ENCODE peak calls at places on chromosomes 4 and X, in seven cellular contexts. H is OCI-LY7, R is hepatocyte, X is neural progenitor cell, L is epithelial cell of esophagus, J is AG09309, T is RWPE1. A is an unnamed sample.

GRCh38 chr4:92101609-92102231 is 202.0 kb upstream of the GRID2 start:
- DNase-seq in H (no peak), R (no peak), X (no peak), L (peak), J (no peak), T (peak), A (no peak)

GRCh38 chr4:107988763-107989035 is 990 bp upstream of the HADH start:
- DNase-seq in H (no peak), R (no peak), X (no peak), L (no peak), J (no peak), T (no peak), A (no peak)

GRCh38 chr4:124566030-124566429 is 146.5 kb downstream of the ANKRD50 start:
- DNase-seq in H (no peak), R (no peak), X (no peak), L (no peak), J (no peak), T (no peak), A (no peak)

GRCh38 chrX:122586831-122587230 is 597.2 kb upstream of the GRIA3 start:
- DNase-seq in H (no peak), R (no peak), X (no peak), L (peak), J (no peak), T (no peak), A (no peak)

GRCh38 chr4:178275671-178276360 is 833.6 kb upstream of the AGA start:
- DNase-seq in H (no peak), R (no peak), X (peak), L (no peak), J (no peak), T (no peak), A (no peak)

GRCh38 chr4:153211986-153212720 is 7.9 kb downstream of the TRIM2 start:
- DNase-seq in H (no peak), R (peak), X (no peak), L (peak), J (no peak), T (no peak), A (no peak)

GRCh38 chr4:123361195-123361861 is 35.3 kb upstream of the SPRY1 start:
- DNase-seq in H (no peak), R (peak), X (no peak), L (peak), J (peak), T (peak), A (peak)

GRCh38 chr4:121189811-121190210 is 25.7 kb upstream of the TNIP3 start:
- DNase-seq in H (peak), R (no peak), X (no peak), L (no peak), J (no peak), T (no peak), A (no peak)

GRCh38 chr4:155353923-155354540 is 22.7 kb downstream of the MAP9 start:
- DNase-seq in H (peak), R (peak), X (peak), L (peak), J (peak), T (peak), A (no peak)

GRCh38 chrX:145751943-145752342 is 65.7 kb upstream of the SLITRK2 start:
- DNase-seq in H (no peak), R (no peak), X (no peak), L (peak), J (no peak), T (no peak), A (no peak)

GRCh38 chr4:139834210-139834609 is 168.6 kb downstream of the MGST2 start:
- DNase-seq in H (no peak), R (no peak), X (peak), L (no peak), J (no peak), T (no peak), A (no peak)

GRCh38 chr4:7687796-7688195 is 251.9 kb downstream of the AFAP1 start:
- DNase-seq in H (no peak), R (no peak), X (no peak), L (no peak), J (no peak), T (no peak), A (no peak)

GRCh38 chrX:76454456-76454927 is 27.0 kb downstream of the MAGEE1 start:
- DNase-seq in H (peak), R (peak), X (peak), L (peak), J (no peak), T (no peak), A (no peak)

GRCh38 chrX:64739792-64740378 is 236.4 kb downstream of the ZC4H2 start:
- DNase-seq in H (no peak), R (peak), X (no peak), L (no peak), J (no peak), T (no peak), A (no peak)

GRCh38 chr4:56050584-56050983 is 101.8 kb downstream of the CEP135 start:
- DNase-seq in H (peak), R (no peak), X (no peak), L (no peak), J (no peak), T (no peak), A (no peak)

GRCh38 chrX:1661048-1661921 is 46.4 kb downstream of the ASMT start:
- DNase-seq in H (peak), R (no peak), X (peak), L (no peak), J (no peak), T (peak), A (no peak)

GRCh38 chr4:77152421-77152820 is 4.6 kb upstream of the CCNG2 start:
- DNase-seq in H (peak), R (peak), X (peak), L (peak), J (no peak), T (no peak), A (no peak)

GRCh38 chr4:23697722-23698121 is 192.1 kb downstream of the PPARGC1A start:
- DNase-seq in H (no peak), R (no peak), X (no peak), L (no peak), J (no peak), T (no peak), A (no peak)

GRCh38 chr4:113961322-113961698 is 18.1 kb downstream of the ARSJ start:
- DNase-seq in H (no peak), R (no peak), X (no peak), L (peak), J (no peak), T (peak), A (peak)

GRCh38 chr4:8847331-8847730 is 24.3 kb downstream of the HMX1 start:
- DNase-seq in H (no peak), R (no peak), X (no peak), L (no peak), J (no peak), T (no peak), A (no peak)

GRCh38 chr4:133929540-133929939 is 272.0 kb downstream of the PABPC4L start:
- DNase-seq in H (no peak), R (no peak), X (no peak), L (no peak), J (no peak), T (no peak), A (no peak)

GRCh38 chr4:113469926-113470325 is 291.6 kb downstream of the CAMK2D start:
- DNase-seq in H (no peak), R (peak), X (no peak), L (peak), J (no peak), T (no peak), A (no peak)

GRCh38 chr4:184380707-184381106 is 93.6 kb downstream of the IRF2 start:
- DNase-seq in H (no peak), R (no peak), X (no peak), L (no peak), J (no peak), T (no peak), A (no peak)

GRCh38 chr4:113945906-113946305 is 33.5 kb downstream of the ARSJ start:
- DNase-seq in H (no peak), R (no peak), X (no peak), L (no peak), J (no peak), T (no peak), A (no peak)

GRCh38 chr4:104905546-104905945 is 241.1 kb upstream of the TET2 start:
- DNase-seq in H (no peak), R (no peak), X (no peak), L (no peak), J (no peak), T (no peak), A (no peak)

GRCh38 chr4:10192331-10192730 is 75.7 kb upstream of the WDR1 start:
- DNase-seq in H (no peak), R (no peak), X (peak), L (peak), J (no peak), T (no peak), A (no peak)

GRCh38 chr4:181855307-181855706 is 387.9 kb upstream of the TENM3 start:
- DNase-seq in H (no peak), R (no peak), X (no peak), L (peak), J (no peak), T (no peak), A (no peak)

GRCh38 chrX:29940750-29941149 is 274.6 kb upstream of the MAGEB2 start:
- DNase-seq in H (no peak), R (no peak), X (no peak), L (no peak), J (no peak), T (no peak), A (no peak)

GRCh38 chr4:46404961-46405360 is 15.0 kb upstream of the GABRA2 start:
- DNase-seq in H (no peak), R (peak), X (peak), L (no peak), J (no peak), T (no peak), A (no peak)

GRCh38 chrX:42530027-42530426 is 247.9 kb downstream of the PPP1R2C start:
- DNase-seq in H (no peak), R (peak), X (no peak), L (peak), J (peak), T (peak), A (peak)

GRCh38 chr4:121070696-121071639 is 1.4 kb downstream of the NDNF start:
- DNase-seq in H (no peak), R (peak), X (peak), L (peak), J (no peak), T (peak), A (no peak)

GRCh38 chrX:42089014-42089413 is 165.7 kb upstream of the CASK start:
- DNase-seq in H (no peak), R (no peak), X (peak), L (no peak), J (no peak), T (no peak), A (no peak)

GRCh38 chrX:16885628-16886027 is 15.5 kb upstream of the RBBP7 start:
- DNase-seq in H (peak), R (no peak), X (no peak), L (no peak), J (no peak), T (no peak), A (no peak)

GRCh38 chr4:7118013-7118832 is 50.4 kb upstream of the GRPEL1 start:
- DNase-seq in H (no peak), R (no peak), X (no peak), L (no peak), J (no peak), T (no peak), A (no peak)

GRCh38 chr4:56843421-56843899 is 22.0 kb upstream of the SPINK2 start:
- DNase-seq in H (no peak), R (peak), X (no peak), L (no peak), J (no peak), T (no peak), A (no peak)

GRCh38 chr4:98546910-98547544 is 111.4 kb downstream of the TSPAN5 start:
- DNase-seq in H (no peak), R (no peak), X (peak), L (no peak), J (peak), T (no peak), A (peak)

GRCh38 chrX:68238568-68238967 is 194.7 kb downstream of the OPHN1 start:
- DNase-seq in H (no peak), R (no peak), X (peak), L (peak), J (no peak), T (no peak), A (no peak)
- TF ChIP-seq CTCF in H (peak), R (peak), X (peak), L (peak), J (peak), T (no peak), A (peak)

DNA sequence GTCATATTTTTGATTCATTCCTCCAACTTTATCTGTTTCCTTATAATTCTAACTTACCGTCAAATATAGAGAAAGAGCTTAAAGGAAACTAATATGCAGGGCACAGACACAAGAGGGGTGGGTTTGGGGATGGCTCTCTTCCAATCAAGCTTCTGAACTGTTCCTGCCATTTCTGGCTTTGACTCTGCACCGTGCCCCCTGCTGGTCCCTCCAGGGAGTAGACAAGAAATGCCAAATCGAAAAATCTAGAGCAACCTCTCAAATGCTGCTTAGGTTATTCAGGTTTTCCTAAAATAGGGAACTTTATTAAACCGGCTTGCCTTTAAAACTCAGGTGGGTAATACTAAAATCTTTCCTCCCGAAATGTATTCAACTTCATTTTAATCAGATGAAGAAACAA is 39.8 kb upstream of the VCX3A start:
- DNase-seq in H (peak), R (no peak), X (peak), L (no peak), J (no peak), T (no peak), A (no peak)
- TF ChIP-seq CTCF in H (peak), R (no peak), X (peak), L (no peak), J (no peak), T (no peak), A (no peak)

GRCh38 chr4:53653484-53654053 is 62.3 kb upstream of the LNX1 start:
- DNase-seq in H (peak), R (peak), X (peak), L (peak), J (no peak), T (no peak), A (no peak)
- TF ChIP-seq CTCF in H (no peak), R (peak), X (no peak), L (no peak), J (no peak), T (no peak), A (no peak)

DNA sequence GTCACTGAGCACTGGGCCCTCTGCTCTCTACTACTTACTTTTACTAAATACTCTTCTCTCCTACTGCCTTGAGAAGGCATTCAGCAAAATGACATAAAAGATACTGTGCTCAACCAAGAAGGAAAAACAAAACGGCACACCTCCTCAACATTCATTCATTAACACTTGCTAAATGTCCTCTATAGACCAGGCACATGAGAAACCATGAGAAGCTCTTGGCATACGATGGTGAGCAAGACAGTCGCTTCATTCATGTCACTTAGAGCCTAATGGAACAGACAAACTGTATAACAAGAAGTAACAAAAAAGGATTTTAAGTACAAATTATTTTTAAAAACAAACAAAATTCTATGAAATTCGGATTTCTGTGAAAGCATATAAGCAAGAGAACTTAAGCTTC is 38.7 kb downstream of the COL25A1 start:
- DNase-seq in H (no peak), R (no peak), X (no peak), L (no peak), J (no peak), T (no peak), A (no peak)
- TF ChIP-seq CTCF in H (no peak), R (no peak), X (no peak), L (no peak), J (no peak), T (no peak), A (no peak)

DNA sequence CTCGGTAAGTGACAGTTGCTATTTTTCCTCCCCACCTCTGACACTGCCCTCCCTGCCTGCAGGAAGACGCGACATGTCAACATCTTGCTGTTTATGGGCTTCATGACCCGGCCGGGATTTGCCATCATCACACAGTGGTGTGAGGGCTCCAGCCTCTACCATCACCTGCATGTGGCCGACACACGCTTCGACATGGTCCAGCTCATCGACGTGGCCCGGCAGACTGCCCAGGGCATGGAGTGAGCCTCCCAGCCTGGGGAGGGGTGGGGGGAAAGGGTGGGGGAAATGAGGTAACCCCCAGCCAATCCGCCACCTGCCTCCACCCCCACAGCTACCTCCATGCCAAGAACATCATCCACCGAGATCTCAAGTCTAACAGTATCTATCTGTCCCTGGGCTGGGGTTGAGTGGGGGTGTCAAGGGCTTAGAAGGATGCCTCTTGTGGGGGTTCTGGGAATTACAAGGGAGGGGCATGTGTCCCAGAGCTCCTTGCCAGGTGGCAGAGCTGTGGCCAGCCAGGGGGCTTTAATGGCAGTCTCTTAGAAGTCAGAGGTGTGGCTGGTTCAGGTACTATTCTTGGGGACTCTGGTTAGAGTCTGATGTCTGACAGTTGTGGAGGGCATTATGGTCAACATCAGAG is 7.8 kb downstream of the ARAF start:
- DNase-seq in H (peak), R (no peak), X (peak), L (peak), J (no peak), T (no peak), A (no peak)
- TF ChIP-seq CTCF in H (peak), R (peak), X (peak), L (peak), J (peak), T (no peak), A (peak)

DNA sequence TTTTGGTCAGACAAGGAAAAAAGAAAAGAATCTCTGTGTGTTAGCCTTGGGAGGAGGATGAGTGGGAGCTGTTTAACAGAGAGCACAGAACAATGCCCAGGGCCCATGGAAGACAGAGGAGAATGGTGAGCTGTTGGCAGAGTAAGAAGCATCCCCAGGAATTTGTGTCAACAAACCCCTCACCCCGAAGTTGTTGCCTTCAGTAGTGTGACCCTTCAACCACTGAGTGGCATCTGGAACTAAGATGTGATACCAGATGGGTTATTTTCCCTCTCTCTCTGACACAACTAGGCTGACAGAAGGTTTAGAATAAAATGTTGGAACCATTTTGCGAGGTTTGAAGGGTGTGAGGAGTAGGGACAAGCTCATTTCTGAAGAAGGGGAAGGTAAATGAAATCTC is 25.1 kb downstream of the IGSF1 start:
- DNase-seq in H (no peak), R (no peak), X (no peak), L (no peak), J (no peak), T (no peak), A (no peak)
- TF ChIP-seq CTCF in H (no peak), R (no peak), X (no peak), L (no peak), J (no peak), T (no peak), A (no peak)

GRCh38 chrX:134146493-134146892 is 90.5 kb upstream of the CCDC160 start:
- DNase-seq in H (no peak), R (no peak), X (no peak), L (no peak), J (no peak), T (no peak), A (no peak)

GRCh38 chrX:134139090-134139489 is 97.9 kb upstream of the CCDC160 start:
- DNase-seq in H (no peak), R (no peak), X (no peak), L (no peak), J (no peak), T (no peak), A (no peak)

GRCh38 chrX:134148293-134148692 is 88.7 kb upstream of the CCDC160 start:
- DNase-seq in H (no peak), R (no peak), X (no peak), L (no peak), J (no peak), T (no peak), A (no peak)

DNA sequence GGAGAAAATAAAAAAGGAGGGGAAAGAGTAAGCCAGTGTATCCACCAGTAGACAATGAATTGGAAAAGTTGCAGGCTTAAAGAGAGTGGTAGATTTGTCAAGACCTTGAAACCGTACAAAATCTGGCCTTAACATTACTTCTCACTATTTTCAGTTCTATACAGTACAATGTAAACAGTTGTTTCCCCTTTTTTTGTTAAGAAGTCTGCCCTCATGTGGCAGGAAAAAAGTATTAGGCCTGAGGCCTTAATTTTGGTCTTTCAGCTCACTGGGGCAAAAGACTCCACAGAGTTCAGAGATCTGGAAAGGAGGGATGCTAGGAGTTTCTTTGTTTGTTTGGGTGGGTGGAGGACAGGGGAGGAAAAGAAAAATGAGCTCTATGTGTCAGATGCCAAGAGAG is 92.8 kb upstream of the CCDC160 start:
- DNase-seq in H (peak), R (no peak), X (peak), L (peak), J (no peak), T (peak), A (no peak)
- TF ChIP-seq CTCF in H (peak), R (peak), X (peak), L (peak), J (peak), T (no peak), A (peak)